ENCODE peak calls at places on chromosomes 11 and 22, in eight cellular contexts. D, V, W, G, A, Y, F and B are unnamed samples.

GRCh38 chr22:23216331-23217170 is 36.2 kb downstream of the BCR start:
- DNase-seq in Y (no peak), D (no peak), F (no peak), A (no peak), G (no peak), W (no peak), V (no peak), B (no peak)

GRCh38 chr11:62555464-62556092 is 9.0 kb upstream of the AHNAK start:
- DNase-seq in D (no peak), F (peak), Y (peak), W (peak), G (no peak), A (no peak), V (no peak), B (no peak)

GRCh38 chr11:130421697-130422096 is 6.7 kb downstream of the ADAMTS8 start:
- DNase-seq in D (no peak), W (no peak), V (no peak), A (no peak), G (no peak), F (no peak), Y (no peak), B (no peak)

GRCh38 chr22:42949159-42949558 is 65.8 kb downstream of the PACSIN2 start:
- DNase-seq in A (no peak), W (no peak), Y (no peak), D (peak), G (peak), V (no peak), F (no peak), B (no peak)

GRCh38 chr11:32221476-32222032 is 130.7 kb downstream of the RCN1 start:
- DNase-seq in D (no peak), V (no peak), G (no peak), A (no peak), Y (no peak), W (no peak), F (no peak), B (no peak)

GRCh38 chr22:17578129-17578754 is 14.9 kb downstream of the SLC25A18 start:
- DNase-seq in A (peak), W (peak), F (peak), D (peak), Y (peak), V (peak), G (no peak), B (peak)

GRCh38 chr11:250274-250673 is 13.5 kb downstream of the PSMD13 start:
- DNase-seq in V (no peak), A (no peak), Y (no peak), W (no peak), F (no peak), G (no peak), D (no peak), B (no peak)

GRCh38 chr22:21013742-21014201 is 1.2 kb upstream of the P2RX6 start:
- DNase-seq in F (no peak), A (no peak), D (no peak), Y (no peak), W (no peak), V (no peak), G (no peak), B (no peak)

GRCh38 chr22:30305519-30305905 is 16.2 kb upstream of the CASTOR1 start:
- DNase-seq in D (peak), A (peak), G (no peak), W (peak), F (peak), Y (no peak), V (peak), B (peak)

GRCh38 chr11:124569697-124570096 is at the start of gene OR8A1:
- DNase-seq in A (no peak), W (no peak), F (no peak), G (no peak), V (no peak), D (no peak), Y (no peak), B (no peak)

GRCh38 chr11:78414321-78415051 is 3.1 kb downstream of the GAB2 start:
- DNase-seq in V (no peak), W (no peak), A (no peak), Y (no peak), F (no peak), G (peak), D (no peak), B (no peak)

GRCh38 chr11:131690776-131691557 is 320.6 kb downstream of the NTM start:
- DNase-seq in Y (no peak), G (no peak), D (no peak), F (no peak), W (no peak), A (no peak), V (no peak), B (no peak)

GRCh38 chr11:57349491-57350274 is 11.5 kb downstream of the P2RX3 start:
- DNase-seq in V (peak), D (peak), A (peak), F (peak), Y (peak), G (peak), W (peak), B (peak)

GRCh38 chr11:8566613-8567210 is 27.3 kb downstream of the STK33 start:
- DNase-seq in W (no peak), V (no peak), A (no peak), G (peak), F (peak), Y (no peak), D (no peak), B (no peak)

GRCh38 chr11:69649576-69649900 is 8.6 kb downstream of the CCND1 start:
- DNase-seq in Y (no peak), D (no peak), A (no peak), V (no peak), G (no peak), F (no peak), W (no peak), B (no peak)

GRCh38 chr22:47189056-47189916 is 426.8 kb downstream of the TBC1D22A start:
- DNase-seq in Y (no peak), V (peak), F (peak), W (peak), A (no peak), G (no peak), D (no peak), B (no peak)

GRCh38 chr22:45804986-45805325 is 133.3 kb downstream of the ATXN10 start:
- DNase-seq in Y (no peak), A (no peak), W (no peak), D (no peak), F (no peak), G (peak), V (no peak), B (no peak)

GRCh38 chr11:67022341-67022933 is 497 bp upstream of the SYT12 start:
- DNase-seq in Y (peak), G (peak), W (no peak), V (no peak), A (peak), D (no peak), F (peak), B (no peak)

GRCh38 chr11:6745465-6746015 is 26.2 kb downstream of the OR2AG2 start:
- DNase-seq in G (no peak), A (no peak), V (no peak), F (no peak), W (no peak), D (no peak), Y (no peak), B (no peak)
- TF ChIP-seq POLR2A in G (no peak), A (no peak), V (no peak), F (no peak), W (no peak), D (no peak), Y (no peak), B (no peak)

GRCh38 chr11:74013141-74013540 is 4.3 kb upstream of the UCP3 start:
- DNase-seq in G (no peak), F (no peak), A (no peak), Y (no peak), D (no peak), W (peak), V (no peak), B (no peak)

GRCh38 chr11:74014880-74015279 is 6.0 kb upstream of the UCP3 start:
- DNase-seq in D (no peak), A (no peak), Y (no peak), W (no peak), V (no peak), F (no peak), G (no peak), B (no peak)

GRCh38 chr11:74017631-74018030 is 8.7 kb upstream of the UCP3 start:
- DNase-seq in A (no peak), W (no peak), V (no peak), D (no peak), F (no peak), Y (no peak), G (no peak), B (no peak)

GRCh38 chr11:74018331-74019005 is 9.6 kb upstream of the UCP3 start:
- DNase-seq in D (peak), A (peak), W (peak), G (no peak), Y (peak), V (peak), F (peak), B (peak)

GRCh38 chr11:74015919-74016684 is 7.2 kb upstream of the UCP3 start:
- DNase-seq in A (peak), W (no peak), V (no peak), D (no peak), G (no peak), Y (no peak), F (no peak), B (no peak)
- TF ChIP-seq POLR2A in A (no peak), W (no peak), V (no peak), D (no peak), G (no peak), Y (no peak), F (no peak), B (no peak)

GRCh38 chr11:65851811-65852507 is 6.0 kb downstream of the CFL1 start:
- DNase-seq in D (no peak), G (no peak), V (no peak), F (no peak), W (peak), Y (no peak), A (no peak), B (no peak)
- TF ChIP-seq POLR2A in D (no peak), G (no peak), V (no peak), F (no peak), W (no peak), Y (no peak), A (no peak), B (no peak)

DNA sequence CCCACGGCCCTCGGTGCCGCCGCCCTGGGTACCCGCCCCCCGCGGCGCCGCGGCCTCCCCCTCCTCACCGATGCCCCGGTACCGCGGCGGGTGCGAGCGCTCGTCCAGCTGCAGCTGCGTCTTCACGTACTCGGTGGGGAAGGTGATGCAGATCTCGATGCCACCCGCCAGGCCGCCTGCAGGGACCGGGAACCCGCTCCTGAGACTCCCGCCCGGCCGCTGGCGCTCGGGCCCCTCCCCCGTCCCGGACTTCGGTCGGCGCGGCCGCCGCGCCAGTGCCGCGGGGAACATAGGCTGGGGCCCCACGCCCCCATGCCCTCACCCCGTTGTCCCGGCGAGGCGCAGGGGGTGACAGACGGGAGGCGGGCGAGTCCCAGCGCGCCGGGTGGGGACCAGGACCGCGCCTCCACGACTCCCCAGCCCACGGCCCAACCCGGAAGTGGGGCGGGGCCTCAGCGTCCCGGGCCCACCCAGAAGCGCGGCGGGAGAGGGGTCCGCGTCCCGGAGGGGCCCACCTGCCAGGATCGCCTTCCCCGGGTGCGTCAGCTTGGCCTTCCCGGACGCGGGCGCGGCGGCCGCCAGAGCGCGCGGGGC is 374 bp downstream of the SLC25A1 start:
- DNase-seq in W (peak), Y (no peak), F (peak), A (peak), V (no peak), D (peak), G (no peak), B (no peak)
- TF ChIP-seq POLR2A in W (no peak), Y (no peak), F (peak), A (no peak), V (no peak), D (no peak), G (peak), B (no peak)

DNA sequence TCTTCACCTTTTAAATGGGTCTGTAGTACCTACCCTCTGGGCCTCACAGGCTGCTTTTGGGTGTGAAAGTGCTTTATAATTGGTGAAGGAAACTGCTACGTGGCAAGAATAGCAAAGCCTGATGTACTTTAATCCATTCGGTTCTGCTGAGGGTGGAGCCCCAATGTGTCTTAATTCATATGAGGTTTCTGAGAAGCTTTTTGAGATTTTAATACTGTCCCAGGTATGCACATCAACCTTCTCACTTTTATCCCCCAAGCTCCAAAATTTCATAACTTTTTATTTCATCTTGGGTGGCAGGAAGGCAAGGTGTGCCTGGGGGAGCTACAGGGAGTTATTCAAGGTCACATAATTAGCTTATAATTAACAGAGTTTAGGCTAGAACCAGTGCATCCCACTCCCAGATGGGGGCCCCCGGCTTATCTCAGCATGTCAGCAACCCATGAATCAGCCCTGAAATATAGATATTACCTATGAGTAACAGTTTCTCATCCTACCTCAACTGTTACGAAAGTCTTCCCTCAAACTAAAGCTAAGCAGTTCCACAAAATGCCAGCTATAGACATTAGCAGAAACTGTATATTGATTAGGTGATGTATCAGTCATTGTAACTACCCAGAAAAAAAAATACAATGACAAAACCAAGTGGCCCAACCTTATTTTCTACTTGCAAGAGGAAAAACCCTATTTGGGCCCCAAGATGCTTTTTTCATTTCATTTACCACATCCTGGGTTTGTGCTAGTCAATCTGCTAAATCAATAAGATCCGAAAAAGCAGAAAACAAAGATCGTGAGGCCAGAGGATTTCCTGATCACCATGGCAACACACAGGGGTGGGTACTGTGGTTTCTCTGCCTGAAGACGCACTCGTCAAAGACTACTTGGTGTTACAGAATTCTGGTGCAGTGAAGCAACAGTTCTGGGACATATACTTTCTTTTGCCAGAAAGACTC is 26.7 kb downstream of the CD44 start:
- DNase-seq in Y (no peak), W (no peak), F (peak), G (peak), D (no peak), A (peak), V (no peak), B (no peak)
- TF ChIP-seq POLR2A in Y (no peak), W (no peak), F (no peak), G (no peak), D (no peak), A (no peak), V (no peak), B (no peak)

DNA sequence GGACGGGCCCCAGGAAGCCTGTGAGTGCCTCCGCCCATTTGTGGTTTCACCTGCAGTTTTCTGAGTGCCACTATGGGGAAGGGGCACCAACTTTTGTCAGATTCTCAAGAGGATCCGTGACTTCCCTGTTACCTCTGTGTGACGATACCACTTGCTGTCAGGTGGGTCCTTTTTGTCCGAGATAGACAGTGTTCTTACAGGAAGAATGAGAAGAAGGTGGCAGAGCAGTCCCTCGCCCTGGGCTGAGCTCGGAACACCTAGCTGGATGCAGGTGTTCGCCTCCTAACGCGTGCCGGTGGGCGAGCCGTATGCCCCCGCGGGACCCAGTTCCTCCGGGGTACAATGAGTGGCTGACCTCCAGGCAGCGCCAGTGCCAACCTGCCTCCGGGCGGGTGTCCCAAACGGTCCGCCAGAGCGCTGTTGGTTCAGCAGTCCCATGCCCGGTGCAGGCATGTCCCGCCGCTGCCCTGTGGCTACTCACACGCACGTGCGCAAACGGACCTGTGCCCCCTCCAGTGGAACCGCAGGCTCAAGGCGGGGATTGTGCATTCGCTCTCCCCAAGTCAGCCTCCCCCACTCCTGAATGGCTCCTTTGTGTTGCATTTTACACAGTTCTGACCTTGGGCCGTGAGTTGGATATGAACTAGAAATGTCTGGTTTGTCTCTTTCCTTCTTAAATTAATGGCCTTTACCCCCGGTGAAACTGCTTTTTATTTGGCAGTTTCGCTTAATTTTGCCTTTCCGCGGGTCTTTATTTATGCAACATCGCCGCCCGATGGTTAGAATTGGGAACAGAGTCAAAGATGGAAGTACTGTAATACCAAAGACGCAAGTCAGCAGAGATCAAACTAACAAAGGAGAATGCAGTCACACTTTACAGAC is 1.1 kb upstream of the ABTB2 start:
- DNase-seq in D (peak), V (peak), W (peak), F (peak), A (peak), G (peak), Y (peak), B (peak)
- TF ChIP-seq POLR2A in D (no peak), V (no peak), W (no peak), F (no peak), A (no peak), G (no peak), Y (peak), B (no peak)

DNA sequence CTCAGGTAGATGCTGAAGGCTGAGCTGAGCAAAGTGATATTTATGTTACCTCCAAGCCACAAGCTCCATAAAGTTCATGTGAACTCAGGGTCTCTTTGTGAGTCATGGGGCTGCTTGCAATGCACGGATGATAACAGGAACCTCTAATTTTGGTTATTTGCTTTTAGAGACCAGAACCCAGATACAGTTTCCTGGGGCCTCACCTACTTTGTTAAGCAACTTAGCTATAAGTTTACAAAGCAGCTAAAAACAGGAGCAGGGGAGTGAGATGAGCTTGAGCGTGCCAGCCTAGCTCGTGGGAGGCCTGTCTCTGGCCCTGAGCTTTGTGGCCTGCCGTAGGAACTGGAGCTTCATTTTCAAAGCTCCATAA is 29.2 kb downstream of the SREBF2 start:
- DNase-seq in V (no peak), D (no peak), Y (no peak), A (no peak), F (no peak), G (no peak), W (no peak), B (no peak)
- TF ChIP-seq POLR2A in V (no peak), D (no peak), Y (no peak), A (no peak), F (no peak), G (no peak), W (no peak), B (no peak)

DNA sequence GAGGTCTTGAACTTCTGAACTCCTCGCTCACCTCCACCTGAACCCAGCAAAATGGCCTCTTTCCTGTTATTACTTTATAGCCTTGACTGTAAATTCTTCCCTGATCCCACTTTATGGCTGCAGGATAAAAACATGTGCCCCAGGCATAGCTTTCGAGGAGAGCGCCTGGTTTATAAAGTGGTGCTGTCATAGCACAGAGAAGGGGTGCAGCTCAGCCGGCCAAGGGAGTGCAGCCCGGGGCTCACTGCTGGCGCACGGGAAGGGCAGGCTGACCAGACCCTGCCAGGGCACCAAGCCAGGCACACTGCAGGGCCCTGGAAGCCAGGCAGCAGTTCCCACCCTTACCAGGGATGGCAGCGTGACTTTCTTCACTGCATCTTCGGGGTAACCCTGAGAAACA is 50.9 kb downstream of the ISX start:
- DNase-seq in A (no peak), Y (no peak), F (peak), G (no peak), D (no peak), V (no peak), W (no peak), B (no peak)
- TF ChIP-seq POLR2A in A (no peak), Y (no peak), F (peak), G (no peak), D (no peak), V (no peak), W (no peak), B (no peak)